ENCODE peak calls at places on chromosome 11, in five cellular contexts. A is heart left ventricle; Q is globus pallidus; X is AG10803; N is stimulated activated naive B cell treated with anti-CD40 and anti-IgM and Interleukin-4, amounts not matched to agents 10 μg/mL and 1 μg/mL and 100 μg/mL, for 72 hours. E is an unnamed sample.

GRCh38 chr11:6320411-6321207 is at the start of gene CAVIN3:
- DNase-seq in A (peak; percentile 94), X (peak; percentile 83), Q (no peak), N (peak; percentile 72), E (peak; percentile 43)

GRCh38 chr11:78310500-78310909 is 107.1 kb downstream of the GAB2 start:
- DNase-seq in Q (no peak), X (peak; percentile 46), A (peak; percentile 83), N (peak; percentile 41), E (peak; percentile 88)

GRCh38 chr11:74686792-74687191 is 44.4 kb downstream of the CHRDL2 start:
- DNase-seq in Q (no peak), A (peak; percentile 34), X (peak; percentile 68), N (no peak), E (no peak)

GRCh38 chr11:68889948-68890446 is 13.6 kb downstream of the MRPL21 start:
- DNase-seq in N (no peak), A (peak; percentile 81), Q (no peak), X (peak; percentile 98), E (no peak)

GRCh38 chr11:1875093-1875785 is 16.5 kb downstream of the PRR33 start:
- DNase-seq in Q (no peak), A (peak; percentile 45), X (no peak), N (no peak), E (no peak)

GRCh38 chr11:47233989-47234668 is 14.5 kb downstream of the ACP2 start:
- DNase-seq in A (peak; percentile 54), X (peak; percentile 80), Q (no peak), N (no peak), E (no peak)

GRCh38 chr11:63839508-63840355 is 822 bp downstream of the MARK2 start:
- DNase-seq in Q (no peak), A (peak; percentile 48), X (peak; percentile 9), N (peak; percentile 37), E (no peak)

GRCh38 chr11:34426766-34427170 is 12.0 kb upstream of the CAT start:
- DNase-seq in A (no peak), N (no peak), X (peak; percentile 99), Q (no peak), E (no peak)

GRCh38 chr11:125345706-125346561 is 150.1 kb downstream of the FEZ1 start:
- DNase-seq in N (no peak), Q (peak; percentile 53), X (peak; percentile 66), A (peak; percentile 82), E (no peak)

GRCh38 chr11:279040-279965 is 1.1 kb downstream of the NLRP6 start:
- DNase-seq in Q (no peak), N (no peak), A (peak; percentile 38), X (no peak), E (no peak)

GRCh38 chr11:13289081-13289480 is 11.5 kb downstream of the BMAL1 start:
- DNase-seq in N (no peak), X (no peak), Q (no peak), A (no peak), E (no peak)

GRCh38 chr11:4074266-4074665 is 20.3 kb upstream of the RRM1 start:
- DNase-seq in Q (no peak), X (no peak), A (no peak), N (no peak), E (no peak)

GRCh38 chr11:17423533-17424310 is 35.3 kb upstream of the KCNJ11 start:
- DNase-seq in X (no peak), N (no peak), Q (no peak), A (no peak), E (no peak)